ENCODE peak calls at places on chromosomes 6 and 20, in eight cellular contexts. One of them, this sample, is unnamed.
A peak's percentile ranks its signal among the peaks of the same experiment; 100 is the strongest.

GRCh38 chr20:19552144-19552895 is 205.7 kb upstream of the RIN2 start:
- DNase-seq in AG04450: no peak
- DNase-seq in psoas muscle: no peak
- DNase-seq in right lobe of liver: no peak
- DNase-seq in HL-60: no peak
- DNase-seq in suprapubic skin: no peak
- DNase-seq in colonic mucosa: no peak
- DNase-seq in fibroblast of lung: no peak
- DNase-seq in this sample: peak; percentile 49

GRCh38 chr6:105135907-105136432 is 43.8 kb downstream of the POPDC3 start:
- DNase-seq in AG04450: no peak
- DNase-seq in psoas muscle: no peak
- DNase-seq in right lobe of liver: no peak
- DNase-seq in HL-60: no peak
- DNase-seq in suprapubic skin: no peak
- DNase-seq in colonic mucosa: no peak
- DNase-seq in fibroblast of lung: peak; percentile 24
- DNase-seq in this sample: no peak

GRCh38 chr20:46221271-46221670 is 87.0 kb downstream of the CDH22 start:
- DNase-seq in AG04450: no peak
- DNase-seq in psoas muscle: peak; percentile 36
- DNase-seq in right lobe of liver: no peak
- DNase-seq in HL-60: no peak
- DNase-seq in suprapubic skin: no peak
- DNase-seq in colonic mucosa: no peak
- DNase-seq in fibroblast of lung: no peak
- DNase-seq in this sample: no peak

GRCh38 chr6:40852667-40853383 is 186.2 kb downstream of the UNC5CL start:
- DNase-seq in AG04450: no peak
- DNase-seq in psoas muscle: no peak
- DNase-seq in right lobe of liver: no peak
- DNase-seq in HL-60: peak; percentile 68
- DNase-seq in suprapubic skin: no peak
- DNase-seq in colonic mucosa: no peak
- DNase-seq in fibroblast of lung: no peak
- DNase-seq in this sample: no peak

GRCh38 chr6:45880139-45880538 is 135.5 kb downstream of the CLIC5 start:
- DNase-seq in AG04450: no peak
- DNase-seq in psoas muscle: no peak
- DNase-seq in right lobe of liver: no peak
- DNase-seq in HL-60: no peak
- DNase-seq in suprapubic skin: no peak
- DNase-seq in colonic mucosa: no peak
- DNase-seq in fibroblast of lung: peak; percentile 19
- DNase-seq in this sample: no peak

GRCh38 chr6:35474129-35474977 is 6.2 kb downstream of the RPL10A start:
- DNase-seq in AG04450: no peak
- DNase-seq in psoas muscle: peak; percentile 51
- DNase-seq in right lobe of liver: no peak
- DNase-seq in HL-60: no peak
- DNase-seq in suprapubic skin: no peak
- DNase-seq in colonic mucosa: no peak
- DNase-seq in fibroblast of lung: no peak
- DNase-seq in this sample: no peak

GRCh38 chr20:63531686-63532448 is 5.3 kb downstream of the PTK6 start:
- DNase-seq in AG04450: no peak
- DNase-seq in psoas muscle: peak; percentile 10
- DNase-seq in right lobe of liver: no peak
- DNase-seq in HL-60: no peak
- DNase-seq in suprapubic skin: peak; percentile 56
- DNase-seq in colonic mucosa: peak; percentile 21
- DNase-seq in fibroblast of lung: no peak
- DNase-seq in this sample: no peak

GRCh38 chr20:50026746-50027575 is 44.2 kb downstream of the SNAI1 start:
- DNase-seq in AG04450: no peak
- DNase-seq in psoas muscle: no peak
- DNase-seq in right lobe of liver: no peak
- DNase-seq in HL-60: no peak
- DNase-seq in suprapubic skin: no peak
- DNase-seq in colonic mucosa: no peak
- DNase-seq in fibroblast of lung: no peak
- DNase-seq in this sample: no peak

GRCh38 chr20:21559305-21559704 is 45.4 kb upstream of the NKX2-2 start:
- DNase-seq in AG04450: no peak
- DNase-seq in psoas muscle: no peak
- DNase-seq in right lobe of liver: no peak
- DNase-seq in HL-60: no peak
- DNase-seq in suprapubic skin: no peak
- DNase-seq in colonic mucosa: no peak
- DNase-seq in fibroblast of lung: no peak
- DNase-seq in this sample: no peak

GRCh38 chr20:41145821-41146620 is 8.7 kb downstream of the PLCG1 start:
- DNase-seq in AG04450: no peak
- DNase-seq in psoas muscle: peak; percentile 29
- DNase-seq in right lobe of liver: no peak
- DNase-seq in HL-60: no peak
- DNase-seq in suprapubic skin: no peak
- DNase-seq in colonic mucosa: no peak
- DNase-seq in fibroblast of lung: no peak
- DNase-seq in this sample: peak; percentile 44

GRCh38 chr6:167094820-167095637 is 27.9 kb upstream of the CCR6 start:
- DNase-seq in AG04450: no peak
- DNase-seq in psoas muscle: no peak
- DNase-seq in right lobe of liver: no peak
- DNase-seq in HL-60: no peak
- DNase-seq in suprapubic skin: no peak
- DNase-seq in colonic mucosa: no peak
- DNase-seq in fibroblast of lung: no peak
- DNase-seq in this sample: no peak

GRCh38 chr6:167093406-167093921 is 29.4 kb upstream of the CCR6 start:
- DNase-seq in AG04450: no peak
- DNase-seq in psoas muscle: no peak
- DNase-seq in right lobe of liver: no peak
- DNase-seq in HL-60: no peak
- DNase-seq in suprapubic skin: no peak
- DNase-seq in colonic mucosa: no peak
- DNase-seq in fibroblast of lung: no peak
- DNase-seq in this sample: no peak

GRCh38 chr6:167094436-167094819 is 28.5 kb upstream of the CCR6 start:
- DNase-seq in AG04450: no peak
- DNase-seq in psoas muscle: no peak
- DNase-seq in right lobe of liver: no peak
- DNase-seq in HL-60: peak; percentile 55
- DNase-seq in suprapubic skin: no peak
- DNase-seq in colonic mucosa: no peak
- DNase-seq in fibroblast of lung: no peak
- DNase-seq in this sample: no peak

GRCh38 chr6:167092672-167093339 is 30.1 kb upstream of the CCR6 start:
- DNase-seq in AG04450: no peak
- DNase-seq in psoas muscle: no peak
- DNase-seq in right lobe of liver: no peak
- DNase-seq in HL-60: peak; percentile 35
- DNase-seq in suprapubic skin: no peak
- DNase-seq in colonic mucosa: no peak
- DNase-seq in fibroblast of lung: no peak
- DNase-seq in this sample: no peak

GRCh38 chr6:167093922-167094432 is 28.9 kb upstream of the CCR6 start:
- DNase-seq in AG04450: no peak
- DNase-seq in psoas muscle: peak; percentile 62
- DNase-seq in right lobe of liver: no peak
- DNase-seq in HL-60: peak; percentile 51
- DNase-seq in suprapubic skin: no peak
- DNase-seq in colonic mucosa: no peak
- DNase-seq in fibroblast of lung: no peak
- DNase-seq in this sample: no peak
- H3K4me3 ChIP-seq in AG04450: no peak overlapping the region
- H3K4me3 ChIP-seq in psoas muscle: peak overlapping the region; percentile 36
- H3K4me3 ChIP-seq in right lobe of liver: no peak overlapping the region
- H3K4me3 ChIP-seq in HL-60: no peak overlapping the region
- H3K4me3 ChIP-seq in suprapubic skin: peak overlapping the region; percentile 7
- H3K4me3 ChIP-seq in colonic mucosa: no peak overlapping the region
- H3K4me3 ChIP-seq in fibroblast of lung: no peak overlapping the region
- H3K4me3 ChIP-seq in this sample: peak overlapping the region; percentile 29

DNA sequence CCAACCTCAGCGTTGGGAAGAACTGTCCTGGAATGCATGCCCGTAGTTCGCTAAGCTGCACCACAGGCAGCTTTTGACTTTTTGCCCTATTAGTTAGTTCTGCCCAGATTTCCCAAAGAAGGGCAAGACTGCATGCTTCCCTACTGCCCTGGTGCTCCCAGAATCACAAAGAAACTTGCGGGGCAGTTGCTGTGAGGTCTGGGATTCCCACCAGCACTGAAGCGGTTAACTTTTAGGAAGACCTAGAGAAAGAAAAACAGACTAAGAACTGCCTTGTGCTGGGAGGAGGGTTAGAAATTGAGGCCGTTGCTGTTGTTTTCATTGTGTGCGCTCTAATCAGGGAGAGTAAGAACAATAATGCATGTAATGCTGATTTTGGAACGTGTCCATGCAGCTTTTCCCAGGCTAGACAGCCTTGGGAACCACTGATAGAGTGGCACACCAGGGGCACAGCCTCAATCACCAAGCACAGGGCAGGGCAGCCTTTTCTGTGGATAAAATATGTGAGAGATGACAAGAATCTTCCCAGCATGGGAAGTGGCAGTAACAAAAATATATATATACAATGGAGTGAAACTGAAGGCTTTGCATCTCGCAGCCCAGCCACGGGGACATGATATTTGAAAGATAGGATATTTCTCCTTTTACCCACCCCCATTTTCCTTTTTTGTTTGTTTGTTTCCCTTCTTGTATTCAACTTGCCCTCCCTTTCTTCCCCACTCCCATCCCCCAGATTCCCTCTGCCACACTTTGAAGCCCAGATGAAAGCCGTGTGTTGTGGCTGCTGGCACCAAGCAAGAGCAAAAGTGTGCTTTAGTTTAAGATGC is 137.6 kb upstream of the HEY2 start:
- DNase-seq in AG04450: no peak
- DNase-seq in psoas muscle: no peak
- DNase-seq in right lobe of liver: no peak
- DNase-seq in HL-60: no peak
- DNase-seq in suprapubic skin: no peak
- DNase-seq in colonic mucosa: no peak
- DNase-seq in fibroblast of lung: peak; percentile 12
- DNase-seq in this sample: no peak
- H3K27ac ChIP-seq in AG04450: no peak overlapping the region
- H3K27ac ChIP-seq in psoas muscle: no peak overlapping the region
- H3K27ac ChIP-seq in right lobe of liver: no peak overlapping the region
- H3K27ac ChIP-seq in HL-60: no peak overlapping the region
- H3K27ac ChIP-seq in suprapubic skin: no peak overlapping the region
- H3K27ac ChIP-seq in colonic mucosa: no peak overlapping the region
- H3K27ac ChIP-seq in fibroblast of lung: no peak overlapping the region
- H3K27ac ChIP-seq in this sample: no peak overlapping the region

GRCh38 chr6:131948692-131949614 is 2.2 kb downstream of the CCN2 start:
- DNase-seq in AG04450: peak; percentile 74
- DNase-seq in psoas muscle: no peak
- DNase-seq in right lobe of liver: no peak
- DNase-seq in HL-60: no peak
- DNase-seq in suprapubic skin: peak; percentile 70
- DNase-seq in colonic mucosa: no peak
- DNase-seq in fibroblast of lung: peak; percentile 78
- DNase-seq in this sample: no peak
- H3K4me3 ChIP-seq in AG04450: peak overlapping the region; percentile 98
- H3K4me3 ChIP-seq in psoas muscle: peak overlapping the region; percentile 70
- H3K4me3 ChIP-seq in right lobe of liver: peak overlapping the region; percentile 66
- H3K4me3 ChIP-seq in HL-60: no peak overlapping the region
- H3K4me3 ChIP-seq in suprapubic skin: peak overlapping the region; percentile 78
- H3K4me3 ChIP-seq in colonic mucosa: peak overlapping the region; percentile 57
- H3K4me3 ChIP-seq in fibroblast of lung: peak overlapping the region; percentile 78
- H3K4me3 ChIP-seq in this sample: peak overlapping the region; percentile 87

GRCh38 chr6:159979136-159979874 is 10.4 kb downstream of the IGF2R start:
- DNase-seq in AG04450: no peak
- DNase-seq in psoas muscle: peak; percentile 82
- DNase-seq in right lobe of liver: no peak
- DNase-seq in HL-60: peak; percentile 76
- DNase-seq in suprapubic skin: peak; percentile 59
- DNase-seq in colonic mucosa: peak; percentile 59
- DNase-seq in fibroblast of lung: no peak
- DNase-seq in this sample: peak; percentile 37

GRCh38 chr6:159974932-159975331 is 6.0 kb downstream of the IGF2R start:
- DNase-seq in AG04450: no peak
- DNase-seq in psoas muscle: no peak
- DNase-seq in right lobe of liver: no peak
- DNase-seq in HL-60: no peak
- DNase-seq in suprapubic skin: no peak
- DNase-seq in colonic mucosa: no peak
- DNase-seq in fibroblast of lung: no peak
- DNase-seq in this sample: no peak

GRCh38 chr6:159978291-159979135 is 9.6 kb downstream of the IGF2R start:
- DNase-seq in AG04450: no peak
- DNase-seq in psoas muscle: no peak
- DNase-seq in right lobe of liver: no peak
- DNase-seq in HL-60: no peak
- DNase-seq in suprapubic skin: peak; percentile 53
- DNase-seq in colonic mucosa: no peak
- DNase-seq in fibroblast of lung: no peak
- DNase-seq in this sample: no peak

GRCh38 chr6:159976844-159977241 is 8.0 kb downstream of the IGF2R start:
- DNase-seq in AG04450: no peak
- DNase-seq in psoas muscle: no peak
- DNase-seq in right lobe of liver: no peak
- DNase-seq in HL-60: no peak
- DNase-seq in suprapubic skin: no peak
- DNase-seq in colonic mucosa: no peak
- DNase-seq in fibroblast of lung: no peak
- DNase-seq in this sample: no peak

GRCh38 chr6:159977242-159978214 is 8.6 kb downstream of the IGF2R start:
- DNase-seq in AG04450: no peak
- DNase-seq in psoas muscle: peak; percentile 80
- DNase-seq in right lobe of liver: no peak
- DNase-seq in HL-60: no peak
- DNase-seq in suprapubic skin: peak; percentile 73
- DNase-seq in colonic mucosa: no peak
- DNase-seq in fibroblast of lung: peak; percentile 79
- DNase-seq in this sample: no peak
- H3K27ac ChIP-seq in AG04450: no peak overlapping the region
- H3K27ac ChIP-seq in psoas muscle: peak overlapping the region; percentile 90
- H3K27ac ChIP-seq in right lobe of liver: no peak overlapping the region
- H3K27ac ChIP-seq in HL-60: no peak overlapping the region
- H3K27ac ChIP-seq in suprapubic skin: peak overlapping the region; percentile 27
- H3K27ac ChIP-seq in colonic mucosa: peak overlapping the region; percentile 56
- H3K27ac ChIP-seq in fibroblast of lung: peak overlapping the region; percentile 48
- H3K27ac ChIP-seq in this sample: peak overlapping the region; percentile 56